ENCODE peak calls at places on chromosomes 13 and 19, in five cellular contexts. Z is gastrocnemius medialis; B is Caco-2; J is stimulated activated CD8-positive, alpha-beta memory T cell treated with anti-CD3 and anti-CD28 coated beads, Interleukin-2, amount 100 ng/mL, for 1 hour; S is germinal center. F is an unnamed sample.

GRCh38 chr13:104779311-104779710 is 1713.1 kb upstream of the SLC10A2 start:
- DNase-seq in Z (no peak), B (no peak), J (no peak), S (no peak), F (no peak)

GRCh38 chr19:17309962-17310461 is 649 bp downstream of the DDA1 start:
- DNase-seq in Z (no peak), B (no peak), J (no peak), S (no peak), F (no peak)

GRCh38 chr19:35228177-35228930 is at the start of gene FAM187B:
- DNase-seq in Z (no peak), B (no peak), J (no peak), S (no peak), F (no peak)

GRCh38 chr19:19528721-19529490 is at the start of gene YJEFN3:
- DNase-seq in Z (no peak), B (no peak), J (no peak), S (no peak), F (no peak)

GRCh38 chr19:3868770-3869456 is at the start of gene ZFR2:
- DNase-seq in Z (no peak), B (no peak), J (no peak), S (no peak), F (no peak)

GRCh38 chr19:31421856-31422255 is 72.6 kb upstream of the TSHZ3 start:
- DNase-seq in Z (no peak), B (no peak), J (no peak), S (no peak), F (no peak)

GRCh38 chr13:98581971-98582702 is 5.2 kb upstream of the STK24 start:
- DNase-seq in Z (no peak), B (no peak), J (no peak), S (no peak), F (no peak)

GRCh38 chr13:56886398-56886797 is 254.3 kb upstream of the PRR20A start:
- DNase-seq in Z (no peak), B (no peak), J (no peak), S (no peak), F (no peak)

GRCh38 chr13:82627183-82627582 is 1255.1 kb downstream of the SLITRK1 start:
- DNase-seq in Z (no peak), B (no peak), J (no peak), S (no peak), F (no peak)

GRCh38 chr13:33828431-33829129 is 10.6 kb downstream of the RFC3 start:
- DNase-seq in Z (no peak), B (no peak), J (no peak), S (no peak), F (no peak)

GRCh38 chr13:49859568-49859967 is 67.1 kb upstream of the KPNA3 start:
- DNase-seq in Z (no peak), B (no peak), J (no peak), S (no peak), F (no peak)

GRCh38 chr13:107734891-107735620 is 480.3 kb downstream of the LIG4 start:
- DNase-seq in Z (no peak), B (no peak), J (no peak), S (no peak), F (no peak)

GRCh38 chr19:8569066-8569761 is 8.0 kb downstream of the MYO1F start:
- DNase-seq in Z (no peak), B (no peak), J (peak), S (no peak), F (no peak)

GRCh38 chr19:2460245-2460644 is 3.5 kb upstream of the LMNB2 start:
- DNase-seq in Z (no peak), B (no peak), J (no peak), S (no peak), F (no peak)

GRCh38 chr19:48433337-48433736 is 12.4 kb upstream of the GRWD1 start:
- DNase-seq in Z (no peak), B (no peak), J (no peak), S (no peak), F (no peak)

GRCh38 chr19:45958763-45959516 is 14.7 kb downstream of the NOVA2 start:
- DNase-seq in Z (no peak), B (no peak), J (no peak), S (no peak), F (no peak)

GRCh38 chr19:32748497-32748896 is 28.9 kb downstream of the TDRD12 start:
- DNase-seq in Z (no peak), B (peak), J (no peak), S (peak), F (no peak)

GRCh38 chr19:44626067-44626624 is 12.8 kb downstream of the IGSF23 start:
- DNase-seq in Z (no peak), B (no peak), J (no peak), S (no peak), F (no peak)

GRCh38 chr19:4374451-4375163 is 25.7 kb downstream of the SH3GL1 start:
- DNase-seq in Z (peak), B (peak), J (no peak), S (no peak), F (no peak)

GRCh38 chr19:34365463-34366401 is 736 bp downstream of the GPI start:
- DNase-seq in Z (no peak), B (peak), J (no peak), S (peak), F (no peak)

GRCh38 chr13:46596501-46596900 is 43.5 kb downstream of the LRCH1 start:
- DNase-seq in Z (no peak), B (no peak), J (no peak), S (no peak), F (no peak)

GRCh38 chr19:38869160-38869835 is 8.8 kb downstream of the RINL start:
- DNase-seq in Z (no peak), B (no peak), J (no peak), S (peak), F (peak)

GRCh38 chr13:94656766-94657165 is 55.1 kb downstream of the GPR180 start:
- DNase-seq in Z (no peak), B (no peak), J (no peak), S (no peak), F (no peak)

GRCh38 chr19:38684078-38684861 is 36.8 kb downstream of the ACTN4 start:
- DNase-seq in Z (peak), B (peak), J (no peak), S (no peak), F (no peak)

GRCh38 chr13:79030513-79030912 is 371.6 kb upstream of the OBI1 start:
- DNase-seq in Z (no peak), B (no peak), J (no peak), S (no peak), F (no peak)

GRCh38 chr13:99005609-99006008 is 27.7 kb upstream of the DOCK9 start:
- DNase-seq in Z (no peak), B (no peak), J (no peak), S (no peak), F (no peak)

GRCh38 chr13:114065926-114066774 is 66.3 kb downstream of the RASA3 start:
- DNase-seq in Z (no peak), B (no peak), J (no peak), S (no peak), F (no peak)

GRCh38 chr19:48321622-48322591 is 3.4 kb upstream of the EMP3 start:
- DNase-seq in Z (peak), B (peak), J (peak), S (peak), F (peak)

GRCh38 chr19:4768934-4769777 is 22.4 kb upstream of the FEM1A start:
- DNase-seq in Z (peak), B (peak), J (peak), S (peak), F (peak)

GRCh38 chr19:10184636-10185035 is 10.1 kb downstream of the DNMT1 start:
- DNase-seq in Z (no peak), B (peak), J (no peak), S (no peak), F (no peak)

GRCh38 chr19:48959341-48960239 is 4.9 kb downstream of the BAX start:
- DNase-seq in Z (no peak), B (no peak), J (no peak), S (no peak), F (no peak)

GRCh38 chr13:24668511-24668910 is 11.7 kb upstream of the ATP12A start:
- DNase-seq in Z (no peak), B (no peak), J (no peak), S (no peak), F (no peak)

GRCh38 chr13:30004204-30004603 is 153.8 kb upstream of the UBL3 start:
- DNase-seq in Z (no peak), B (no peak), J (no peak), S (no peak), F (no peak)

GRCh38 chr19:45216677-45217076 is 28.5 kb downstream of the EXOC3L2 start:
- DNase-seq in Z (no peak), B (no peak), J (no peak), S (no peak), F (no peak)

GRCh38 chr19:12821761-12822160 is 12.6 kb downstream of the RTBDN start:
- DNase-seq in Z (no peak), B (no peak), J (no peak), S (no peak), F (no peak)

GRCh38 chr13:110444226-110444653 is 117.3 kb downstream of the RAB20 start:
- DNase-seq in Z (no peak), B (no peak), J (no peak), S (no peak), F (no peak)

GRCh38 chr13:32737111-32737571 is 150.9 kb downstream of the PDS5B start:
- DNase-seq in Z (no peak), B (no peak), J (no peak), S (peak), F (peak)

GRCh38 chr13:44504146-44504545 is 72.0 kb downstream of the TSC22D1 start:
- DNase-seq in Z (no peak), B (no peak), J (no peak), S (no peak), F (no peak)

GRCh38 chr13:112248909-112249592 is 127.1 kb upstream of the SPACA7 start:
- DNase-seq in Z (no peak), B (no peak), J (no peak), S (no peak), F (no peak)

GRCh38 chr13:111031531-111031961 is 83.6 kb upstream of the ARHGEF7 start:
- DNase-seq in Z (peak), B (no peak), J (no peak), S (no peak), F (no peak)

F was measured in naive B cell.